ENCODE peak calls at places on chromosomes 13 and 19, in four cellular contexts. I is fibroblast of pulmonary artery, A is uterus, D is OCI-LY7. S is an unnamed sample.

GRCh38 chr19:36574762-36575161 is 1.7 kb upstream of the ZNF529 start:
- DNase-seq in A (no peak), I (no peak), D (no peak), S (no peak)

GRCh38 chr13:19927117-19927734 is 31.3 kb upstream of the ZMYM2 start:
- DNase-seq in A (no peak), I (peak; percentile 34), D (peak; percentile 57), S (peak; percentile 48)

GRCh38 chr13:40377783-40378182 is 288.7 kb downstream of the FOXO1 start:
- DNase-seq in A (peak; percentile 66), D (no peak), I (peak; percentile 59), S (peak; percentile 27)

GRCh38 chr13:30341815-30342570 is 34.6 kb upstream of the KATNAL1 start:
- DNase-seq in D (no peak), I (peak; percentile 86), A (peak; percentile 86), S (peak; percentile 87)

GRCh38 chr19:28632357-28633076 is 580.4 kb downstream of the UQCRFS1 start:
- DNase-seq in I (no peak), D (peak; percentile 86), A (no peak), S (no peak)

GRCh38 chr13:35987572-35988513 is 143.3 kb downstream of the DCLK1 start:
- DNase-seq in I (no peak), D (no peak), A (no peak), S (no peak)

GRCh38 chr13:26300140-26300539 is 46.2 kb downstream of the CDK8 start:
- DNase-seq in D (no peak), A (no peak), I (peak; percentile 50), S (peak; percentile 42)

GRCh38 chr13:71977028-71977427 is 110.0 kb upstream of the DACH1 start:
- DNase-seq in A (no peak), I (no peak), D (no peak), S (no peak)

GRCh38 chr19:10061717-10062310 is 24.3 kb upstream of the SHFL start:
- DNase-seq in D (no peak), I (no peak), A (no peak), S (peak; percentile 7)

GRCh38 chr19:19458110-19458816 is 52.8 kb downstream of the GATAD2A start:
- DNase-seq in D (no peak), A (no peak), I (no peak), S (no peak)

GRCh38 chr13:110062777-110063442 is 244.0 kb downstream of the COL4A1 start:
- DNase-seq in A (no peak), I (no peak), D (no peak), S (no peak)

GRCh38 chr19:29941828-29942403 is at the start of gene URI1:
- DNase-seq in D (peak; percentile 86), I (peak; percentile 84), A (peak; percentile 86), S (peak; percentile 84)

GRCh38 chr13:113664751-113665581 is 2.1 kb upstream of the GRK1 start:
- DNase-seq in A (peak; percentile 9), I (no peak), D (no peak), S (no peak)

GRCh38 chr19:35736913-35737886 is 5.1 kb downstream of the IGFLR1 start:
- DNase-seq in I (no peak), A (no peak), D (peak; percentile 56), S (no peak)

GRCh38 chr19:14559916-14560775 is 11.7 kb downstream of the NDUFB7 start:
- DNase-seq in A (no peak), I (no peak), D (no peak), S (no peak)

GRCh38 chr13:21526707-21527454 is 67.8 kb upstream of the ZDHHC20 start:
- DNase-seq in A (no peak), I (no peak), D (no peak), S (no peak)

GRCh38 chr19:48872884-48873475 is 759 bp downstream of the PPP1R15A start:
- DNase-seq in D (peak; percentile 89), I (peak; percentile 97), A (peak; percentile 95), S (peak; percentile 96)

GRCh38 chr19:48872182-48872883 is at the start of gene PPP1R15A:
- DNase-seq in A (peak; percentile 99), D (peak; percentile 98), I (peak; percentile 99), S (peak; percentile 99)

GRCh38 chr19:48877900-48878218 is 5.6 kb downstream of the PPP1R15A start:
- DNase-seq in I (no peak), D (no peak), A (no peak), S (no peak)

GRCh38 chr19:48873476-48874308 is 1.5 kb downstream of the PPP1R15A start:
- DNase-seq in D (no peak), A (peak; percentile 22), I (peak; percentile 45), S (peak; percentile 42)

DNA sequence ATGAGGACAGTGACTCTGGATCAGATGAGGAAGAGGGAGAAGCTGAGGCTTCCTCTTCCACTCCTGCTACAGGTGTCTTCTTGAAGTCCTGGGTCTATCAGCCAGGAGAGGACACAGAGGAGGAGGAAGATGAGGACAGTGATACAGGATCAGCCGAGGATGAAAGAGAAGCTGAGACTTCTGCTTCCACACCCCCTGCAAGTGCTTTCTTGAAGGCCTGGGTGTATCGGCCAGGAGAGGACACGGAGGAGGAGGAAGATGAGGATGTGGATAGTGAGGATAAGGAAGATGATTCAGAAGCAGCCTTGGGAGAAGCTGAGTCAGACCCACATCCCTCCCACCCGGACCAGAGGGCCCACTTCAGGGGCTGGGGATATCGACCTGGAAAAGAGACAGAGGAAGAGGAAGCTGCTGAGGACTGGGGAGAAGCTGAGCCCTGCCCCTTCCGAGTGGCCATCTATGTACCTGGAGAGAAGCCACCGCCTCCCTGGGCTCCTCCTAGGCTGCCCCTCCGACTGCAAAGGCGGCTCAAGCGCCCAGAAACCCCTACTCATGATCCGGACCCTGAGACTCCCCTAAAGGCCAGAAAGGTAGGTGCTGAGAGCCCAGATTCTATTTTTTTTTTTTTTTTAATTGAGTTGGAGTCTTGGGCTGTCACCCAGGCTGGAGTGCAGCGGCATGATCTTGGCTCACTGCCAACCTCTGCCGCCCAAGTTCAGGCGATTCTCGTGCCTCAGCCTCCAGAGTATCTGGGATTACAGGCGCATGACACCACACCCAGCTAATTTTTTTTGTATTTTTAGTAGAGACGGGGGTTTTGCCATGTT is 2.3 kb downstream of the PPP1R15A start:
- DNase-seq in D (no peak), A (peak; percentile 47), I (peak; percentile 63), S (peak; percentile 54)
- H3K4me3 ChIP-seq in D (peak overlapping the region; percentile 84), A (peak overlapping the region; percentile 95), I (peak overlapping the region; percentile 92), S (peak overlapping the region; percentile 94)

DNA sequence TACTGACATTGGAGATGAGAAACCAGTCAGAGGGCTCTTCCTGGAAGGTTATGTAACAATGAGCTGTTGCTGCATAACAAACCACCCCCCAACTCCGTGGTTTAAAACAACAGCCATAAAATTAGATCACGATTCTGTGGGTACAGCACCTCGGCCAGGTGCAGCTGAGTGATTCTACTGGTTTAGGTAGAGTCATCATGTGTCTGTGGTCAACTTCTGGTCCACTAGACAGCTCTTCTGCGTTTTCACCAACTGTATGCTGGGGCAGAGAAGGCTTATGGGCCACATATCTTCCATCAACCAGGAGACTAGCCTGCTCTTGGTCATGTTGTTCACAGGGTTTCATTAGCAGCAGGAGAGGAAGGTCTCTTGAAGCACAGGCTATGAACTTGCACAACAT is 585.5 kb downstream of the KCTD12 start:
- DNase-seq in D (no peak), A (no peak), I (no peak), S (no peak)
- TF ChIP-seq CTCF in D (no peak), A (no peak), I (no peak), S (no peak)

GRCh38 chr13:99985243-99985874 is 3.8 kb downstream of the ZIC2 start:
- DNase-seq in D (no peak), A (no peak), I (no peak), S (no peak)
- H3K4me3 ChIP-seq in D (no peak overlapping the region), A (no peak overlapping the region), I (no peak overlapping the region), S (no peak overlapping the region)

DNA sequence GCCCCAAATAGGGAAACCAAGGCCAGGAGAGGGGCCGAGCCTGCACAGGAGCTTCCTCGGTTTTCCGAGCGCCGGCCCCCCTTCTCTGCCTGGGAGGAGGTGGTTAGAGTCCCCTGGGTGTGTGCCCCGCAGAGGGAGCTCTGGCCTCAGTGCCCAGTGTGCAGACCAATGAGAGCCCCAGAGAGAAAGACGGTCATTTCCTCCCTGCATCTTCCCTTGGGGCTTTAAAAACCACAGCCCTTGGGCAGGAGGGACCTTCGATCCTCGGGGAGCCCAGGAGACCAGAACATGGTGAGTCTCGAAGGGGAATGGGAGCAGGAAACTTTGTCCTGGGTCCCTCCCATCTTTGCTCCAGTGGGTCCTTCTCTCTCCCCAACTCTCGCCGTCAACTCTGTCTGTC is at the start of gene C5AR1:
- DNase-seq in D (no peak), I (no peak), A (no peak), S (no peak)
- TF ChIP-seq CTCF in D (no peak), I (no peak), A (no peak), S (no peak)

GRCh38 chr13:96792736-96793444 is 201.4 kb downstream of the OXGR1 start:
- DNase-seq in I (peak; percentile 26), D (no peak), A (no peak), S (no peak)
- H3K4me3 ChIP-seq in I (no peak overlapping the region), D (no peak overlapping the region), A (no peak overlapping the region), S (no peak overlapping the region)

S was measured in fibroblast of villous mesenchyme.